ENCODE peak calls at places on chromosomes 5 and 9, in five cellular contexts. C, S, R, D and W are unnamed samples.

GRCh38 chr5:68161156-68161555 is 54.4 kb upstream of the PIK3R1 start:
- DNase-seq in C (no peak), S (no peak), R (no peak), D (no peak), W (no peak)

GRCh38 chr9:94167055-94167346 is 82.7 kb downstream of the PTPDC1 start:
- DNase-seq in C (no peak), S (peak), R (no peak), D (no peak), W (no peak)

GRCh38 chr9:133054966-133055365 is 6.8 kb upstream of the CEL start:
- DNase-seq in C (no peak), S (no peak), R (peak), D (peak), W (no peak)

GRCh38 chr5:113487411-113487778 is 858 bp downstream of the MCC start:
- DNase-seq in C (peak), S (no peak), R (no peak), D (no peak), W (no peak)

GRCh38 chr5:125812631-125813030 is 610.6 kb upstream of the GRAMD2B start:
- DNase-seq in C (no peak), S (no peak), R (no peak), D (no peak), W (no peak)

GRCh38 chr9:79185866-79186265 is 385.9 kb upstream of the TLE4 start:
- DNase-seq in C (no peak), S (no peak), R (no peak), D (no peak), W (no peak)

GRCh38 chr5:35884125-35884788 is 27.6 kb downstream of the IL7R start:
- DNase-seq in C (no peak), S (no peak), R (no peak), D (no peak), W (no peak)

GRCh38 chr9:6942406-6942805 is 184.6 kb downstream of the KDM4C start:
- DNase-seq in C (no peak), S (no peak), R (no peak), D (no peak), W (no peak)

GRCh38 chr5:112604741-112605390 is 132.8 kb upstream of the APC start:
- DNase-seq in C (no peak), S (peak), R (no peak), D (no peak), W (no peak)

GRCh38 chr5:87339986-87340385 is 72.3 kb downstream of the RASA1 start:
- DNase-seq in C (no peak), S (no peak), R (no peak), D (no peak), W (no peak)

GRCh38 chr9:122835313-122835731 is 6.9 kb upstream of the PDCL start:
- DNase-seq in C (no peak), S (peak), R (no peak), D (no peak), W (no peak)

GRCh38 chr5:148776780-148777179 is 49.6 kb upstream of the ADRB2 start:
- DNase-seq in C (peak), S (no peak), R (no peak), D (no peak), W (no peak)

GRCh38 chr9:90055226-90055625 is 450.4 kb downstream of the GADD45G start:
- DNase-seq in C (no peak), S (no peak), R (no peak), D (no peak), W (no peak)

GRCh38 chr5:138029501-138029900 is 3.4 kb downstream of the FAM13B start:
- DNase-seq in C (no peak), S (no peak), R (no peak), D (no peak), W (no peak)

GRCh38 chr5:113177225-113177624 is 200.6 kb downstream of the DCP2 start:
- DNase-seq in C (no peak), S (peak), R (no peak), D (no peak), W (no peak)

GRCh38 chr9:128190516-128191405 is 611 bp downstream of the CIZ1 start:
- DNase-seq in C (no peak), S (no peak), R (no peak), D (no peak), W (no peak)

GRCh38 chr5:32600057-32600622 is 14.8 kb downstream of the SUB1 start:
- DNase-seq in C (no peak), S (no peak), R (no peak), D (no peak), W (no peak)

GRCh38 chr5:148873690-148874485 is 47.5 kb downstream of the ADRB2 start:
- DNase-seq in C (no peak), S (no peak), R (no peak), D (no peak), W (no peak)

GRCh38 chr5:122063836-122064235 is 14.2 kb downstream of the LOX start:
- DNase-seq in C (no peak), S (no peak), R (no peak), D (no peak), W (no peak)

GRCh38 chr9:38046669-38047300 is 22.2 kb downstream of the SHB start:
- DNase-seq in C (no peak), S (peak), R (peak), D (peak), W (no peak)

GRCh38 chr9:119412399-119412798 is 43.2 kb upstream of the BRINP1 start:
- DNase-seq in C (no peak), S (no peak), R (no peak), D (no peak), W (no peak)

DNA sequence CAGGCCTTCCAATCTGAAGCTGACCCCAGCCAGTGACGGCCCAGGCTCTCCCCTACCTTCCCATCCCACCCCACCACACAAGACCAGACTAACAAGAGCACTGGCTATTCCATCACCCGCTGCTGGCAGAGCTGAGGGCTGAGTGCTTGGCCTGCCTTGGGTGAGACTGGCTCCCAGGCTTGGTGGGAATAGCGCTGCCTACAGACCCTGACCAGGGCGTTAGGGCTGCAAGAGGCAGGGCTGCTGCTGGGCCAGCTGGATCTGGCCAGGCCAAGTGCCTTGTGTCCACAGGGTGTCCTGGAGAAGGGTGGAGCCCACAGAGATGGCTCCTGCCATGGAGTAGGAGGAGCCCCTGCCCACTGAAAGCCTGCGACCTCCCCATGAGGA is 31.6 kb upstream of the ANGPTL2 start:
- DNase-seq in C (no peak), S (no peak), R (no peak), D (no peak), W (peak)
- H3K4me3 ChIP-seq in C (no peak), S (no peak), R (no peak), D (no peak), W (no peak)

DNA sequence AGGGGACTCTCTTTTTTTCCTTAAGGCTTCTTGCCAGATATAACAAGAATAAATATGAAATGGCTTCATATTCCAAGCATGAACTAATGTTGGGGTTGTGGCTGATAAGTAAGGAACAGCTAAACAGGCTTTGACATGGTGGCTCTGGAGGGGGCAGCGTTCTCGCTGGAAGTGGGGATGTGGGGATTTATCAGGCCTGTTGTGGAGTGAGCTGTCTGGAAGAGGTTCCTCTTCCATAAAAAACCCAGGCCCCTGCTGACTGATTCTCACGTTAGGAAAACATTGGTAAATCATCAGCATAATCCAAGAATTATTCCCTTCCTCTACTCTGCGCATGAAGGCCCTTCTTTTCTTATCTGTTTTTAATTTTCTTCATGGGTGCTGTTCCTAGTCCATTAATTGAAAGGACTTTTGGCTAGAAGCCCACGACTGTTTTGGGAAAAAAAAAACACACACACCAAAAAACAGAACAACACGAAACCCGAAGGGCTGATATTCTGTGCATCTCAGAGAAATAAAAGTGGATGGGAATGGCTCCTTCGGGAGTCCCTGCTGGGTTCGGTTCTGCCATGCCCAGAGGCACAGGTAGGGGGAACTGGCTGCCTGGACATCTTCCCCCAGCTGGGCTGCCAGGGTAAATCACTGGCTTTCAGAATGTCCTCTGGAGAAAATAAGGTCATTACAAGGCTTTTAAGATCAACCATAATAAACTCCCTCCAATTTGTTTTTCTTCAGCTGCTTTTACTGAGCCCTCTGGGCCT is 297.0 kb downstream of the SLIT3 start:
- DNase-seq in C (no peak), S (no peak), R (no peak), D (no peak), W (no peak)
- TF ChIP-seq CTCF in C (no peak), S (no peak), R (no peak), D (no peak), W (no peak)

DNA sequence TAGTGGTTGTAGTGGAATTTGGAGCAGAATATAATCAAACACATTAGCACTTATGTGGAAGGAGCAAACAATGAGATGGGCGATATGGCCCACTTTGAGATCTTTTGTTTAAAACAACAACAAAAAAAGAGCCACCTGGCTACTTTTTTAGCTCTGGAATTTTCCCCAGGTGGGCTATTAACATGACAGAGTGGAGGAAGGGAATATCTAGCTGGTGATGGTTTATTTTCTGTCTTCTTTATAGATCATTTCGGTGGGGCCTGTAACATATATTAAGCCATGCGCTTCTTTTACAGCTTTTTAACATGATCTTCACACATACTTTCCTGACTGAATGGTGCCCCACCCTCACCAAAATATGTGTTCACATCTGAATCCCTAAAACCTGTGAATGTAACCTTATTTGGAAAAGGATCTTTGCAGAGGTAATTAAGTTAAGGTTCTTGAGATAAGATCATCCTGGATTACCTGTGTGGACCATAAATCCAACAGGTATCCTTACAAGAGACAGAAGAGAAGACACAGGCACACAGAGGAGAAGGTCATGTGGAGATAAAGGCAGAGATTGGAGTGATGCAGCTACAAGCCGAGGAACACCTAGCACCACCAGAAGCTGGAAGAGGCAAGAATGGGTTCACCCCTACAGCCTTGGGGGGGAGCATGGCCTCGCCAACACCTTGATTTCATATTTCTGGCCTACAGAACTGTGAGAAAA is 16.6 kb upstream of the ENTREP1 start:
- DNase-seq in C (no peak), S (no peak), R (no peak), D (no peak), W (no peak)
- H3K27ac ChIP-seq in C (no peak), S (no peak), R (no peak), D (no peak), W (no peak)

GRCh38 chr5:139774980-139775654 is 20.5 kb upstream of the PSD2 start:
- DNase-seq in C (peak), S (peak), R (peak), D (peak), W (peak)
- H3K4me3 ChIP-seq in C (no peak), S (no peak), R (no peak), D (no peak), W (peak)

DNA sequence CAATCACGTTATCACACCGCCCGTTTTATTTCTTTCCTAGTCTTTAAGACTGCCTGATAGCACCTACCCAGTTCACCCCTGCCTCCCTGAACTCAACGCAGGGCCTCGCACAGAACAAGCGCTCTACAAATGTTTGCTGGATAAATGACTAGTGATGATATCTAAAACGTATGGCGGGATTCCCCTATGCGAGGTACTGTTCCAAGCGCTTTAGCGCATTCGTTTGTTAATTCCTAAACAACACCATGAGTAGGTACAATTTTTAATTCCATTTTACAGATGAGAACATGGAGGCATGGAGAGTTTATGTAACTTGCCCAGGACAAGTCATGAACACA is 6.6 kb downstream of the POU4F3 start:
- DNase-seq in C (no peak), S (no peak), R (no peak), D (no peak), W (no peak)
- TF ChIP-seq CTCF in C (no peak), S (no peak), R (no peak), D (no peak), W (no peak)

DNA sequence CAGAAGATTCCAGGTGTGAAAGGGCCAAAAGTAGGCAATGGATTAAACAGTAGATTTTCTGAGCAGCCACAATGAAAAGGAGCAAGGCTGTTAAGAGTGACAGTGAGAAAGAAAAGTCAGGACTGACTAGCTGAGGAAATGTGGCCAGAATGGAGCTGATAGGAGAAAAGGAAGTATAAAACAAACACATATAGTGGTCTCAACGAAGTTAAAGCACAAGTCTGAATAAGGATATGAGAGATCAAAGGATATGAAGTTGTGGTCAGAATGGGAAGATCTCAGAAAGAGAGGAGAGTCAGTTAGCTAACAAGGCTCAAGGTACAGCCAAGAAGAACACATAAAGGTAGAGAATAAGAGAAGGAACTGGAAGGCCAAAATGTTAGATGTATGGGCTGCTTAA is 39.9 kb downstream of the FNIP1 start:
- DNase-seq in C (no peak), S (no peak), R (no peak), D (no peak), W (no peak)
- H3K27ac ChIP-seq in C (no peak), S (no peak), R (no peak), D (no peak), W (no peak)

GRCh38 chr5:139475865-139476651 is 5.3 kb downstream of the SMIM33 start:
- DNase-seq in C (no peak), S (no peak), R (no peak), D (no peak), W (no peak)

GRCh38 chr5:139481122-139481533 is 1.4 kb downstream of the STING1 start:
- DNase-seq in C (no peak), S (no peak), R (no peak), D (no peak), W (peak)

GRCh38 chr5:139486201-139486600 is 3.6 kb upstream of the STING1 start:
- DNase-seq in C (no peak), S (no peak), R (no peak), D (no peak), W (no peak)

GRCh38 chr5:139482050-139482889 is at the start of gene STING1:
- DNase-seq in C (no peak), S (peak), R (peak), D (peak), W (peak)

GRCh38 chr5:139481580-139482049 is 943 bp downstream of the STING1 start:
- DNase-seq in C (no peak), S (no peak), R (no peak), D (no peak), W (peak)
- H3K4me3 ChIP-seq in C (no peak), S (peak), R (no peak), D (peak), W (peak)